ENCODE peak calls at places on chromosomes 3 and 15, in five cellular contexts. One of them, this sample, is unnamed.

GRCh38 chr15:74983725-74984231 is 11.6 kb upstream of the SCAMP5 start:
- DNase-seq in transverse colon: no peak
- DNase-seq in neural progenitor cell: no peak
- DNase-seq in K562: no peak
- DNase-seq in GM23338: no peak
- DNase-seq in this sample: no peak

GRCh38 chr3:129934234-129935123 is 40.0 kb upstream of the TRH start:
- DNase-seq in GM23338: peak; percentile 68
- DNase-seq in K562: peak; percentile 48
- DNase-seq in transverse colon: no peak
- DNase-seq in neural progenitor cell: peak; percentile 65
- DNase-seq in this sample: peak; percentile 61

GRCh38 chr15:73930371-73930770 is 4.1 kb downstream of the LOXL1 start:
- DNase-seq in neural progenitor cell: no peak
- DNase-seq in transverse colon: no peak
- DNase-seq in GM23338: no peak
- DNase-seq in K562: no peak
- DNase-seq in this sample: no peak

GRCh38 chr3:100072328-100073048 is 41.8 kb downstream of the FILIP1L start:
- DNase-seq in K562: no peak
- DNase-seq in GM23338: no peak
- DNase-seq in transverse colon: no peak
- DNase-seq in neural progenitor cell: no peak
- DNase-seq in this sample: no peak

GRCh38 chr15:77533986-77534385 is 98.7 kb downstream of the LINGO1 start:
- DNase-seq in GM23338: peak; percentile 36
- DNase-seq in neural progenitor cell: no peak
- DNase-seq in transverse colon: no peak
- DNase-seq in K562: no peak
- DNase-seq in this sample: no peak

GRCh38 chr3:120846073-120846472 is 61.9 kb upstream of the STXBP5L start:
- DNase-seq in K562: no peak
- DNase-seq in neural progenitor cell: peak; percentile 75
- DNase-seq in transverse colon: no peak
- DNase-seq in GM23338: peak; percentile 79
- DNase-seq in this sample: no peak

GRCh38 chr3:128407247-128407646 is 59.4 kb downstream of the DNAJB8 start:
- DNase-seq in neural progenitor cell: no peak
- DNase-seq in transverse colon: no peak
- DNase-seq in K562: no peak
- DNase-seq in GM23338: no peak
- DNase-seq in this sample: no peak

GRCh38 chr3:70982700-70983140 is 600.8 kb downstream of the FOXP1 start:
- DNase-seq in neural progenitor cell: peak; percentile 52
- DNase-seq in transverse colon: no peak
- DNase-seq in K562: no peak
- DNase-seq in GM23338: peak; percentile 54
- DNase-seq in this sample: no peak

GRCh38 chr3:48952510-48953118 is 34.0 kb downstream of the ARIH2 start:
- DNase-seq in neural progenitor cell: peak; percentile 50
- DNase-seq in GM23338: peak; percentile 85
- DNase-seq in transverse colon: peak; percentile 70
- DNase-seq in K562: peak; percentile 30
- DNase-seq in this sample: peak; percentile 24

GRCh38 chr15:43441316-43441715 is 51.6 kb downstream of the TP53BP1 start:
- DNase-seq in neural progenitor cell: no peak
- DNase-seq in GM23338: no peak
- DNase-seq in K562: peak; percentile 23
- DNase-seq in transverse colon: no peak
- DNase-seq in this sample: no peak

GRCh38 chr15:52093539-52094502 is 18.8 kb downstream of the BCL2L10 start:
- DNase-seq in GM23338: no peak
- DNase-seq in transverse colon: no peak
- DNase-seq in neural progenitor cell: no peak
- DNase-seq in K562: no peak
- DNase-seq in this sample: no peak

DNA sequence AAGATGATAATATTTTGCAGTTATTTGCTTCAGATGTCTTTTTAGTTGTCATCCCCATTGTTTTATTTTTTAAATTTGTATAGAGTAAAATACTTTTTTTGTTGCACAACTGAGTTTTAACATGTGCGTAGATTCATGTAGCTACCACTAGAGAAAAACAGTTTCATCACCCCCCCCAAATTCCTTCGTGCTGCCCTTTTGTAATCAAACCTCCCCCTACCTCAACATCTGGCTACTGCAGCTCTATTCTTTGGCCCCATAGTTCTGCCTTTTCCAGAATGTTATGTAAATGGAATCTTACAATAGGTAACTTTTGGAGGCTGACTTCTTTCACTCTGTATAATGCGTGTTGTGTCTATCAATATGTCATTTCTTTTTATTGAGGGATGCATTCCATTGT is 232.0 kb upstream of the RASGRP1 start:
- DNase-seq in K562: no peak
- DNase-seq in GM23338: peak; percentile 58
- DNase-seq in neural progenitor cell: no peak
- DNase-seq in transverse colon: no peak
- DNase-seq in this sample: no peak
- TF ChIP-seq CTCF in K562: no peak
- TF ChIP-seq CTCF in GM23338: no peak
- TF ChIP-seq CTCF in neural progenitor cell: no peak
- TF ChIP-seq CTCF in transverse colon: no peak
- TF ChIP-seq CTCF in this sample: no peak

GRCh38 chr3:47611577-47611976 is 32.9 kb upstream of the CSPG5 start:
- DNase-seq in neural progenitor cell: no peak
- DNase-seq in K562: no peak
- DNase-seq in GM23338: no peak
- DNase-seq in transverse colon: no peak
- DNase-seq in this sample: no peak
- H3K36me3 ChIP-seq in neural progenitor cell: peaks cover 26% of the 10 kb centered on the region
- H3K36me3 ChIP-seq in K562: peaks cover 90% of the 10 kb centered on the region
- H3K36me3 ChIP-seq in GM23338: peaks cover 55% of the 10 kb centered on the region
- H3K36me3 ChIP-seq in transverse colon: peaks cover 7% of the 10 kb centered on the region
- H3K36me3 ChIP-seq in this sample: no peaks in the 10 kb centered on the region

GRCh38 chr3:61169621-61170251 is 81.5 kb downstream of the FHIT start:
- DNase-seq in GM23338: no peak
- DNase-seq in neural progenitor cell: no peak
- DNase-seq in transverse colon: no peak
- DNase-seq in K562: no peak
- DNase-seq in this sample: no peak

GRCh38 chr3:61177450-61177849 is 73.8 kb downstream of the FHIT start:
- DNase-seq in GM23338: no peak
- DNase-seq in transverse colon: no peak
- DNase-seq in K562: no peak
- DNase-seq in neural progenitor cell: no peak
- DNase-seq in this sample: no peak

GRCh38 chr3:61173685-61174084 is 77.6 kb downstream of the FHIT start:
- DNase-seq in transverse colon: no peak
- DNase-seq in neural progenitor cell: no peak
- DNase-seq in GM23338: no peak
- DNase-seq in K562: peak; percentile 8
- DNase-seq in this sample: no peak

GRCh38 chr3:61168286-61168685 is 83.0 kb downstream of the FHIT start:
- DNase-seq in K562: no peak
- DNase-seq in GM23338: peak; percentile 9
- DNase-seq in transverse colon: no peak
- DNase-seq in neural progenitor cell: no peak
- DNase-seq in this sample: no peak

GRCh38 chr3:61172684-61173083 is 78.6 kb downstream of the FHIT start:
- DNase-seq in transverse colon: no peak
- DNase-seq in GM23338: peak; percentile 79
- DNase-seq in K562: no peak
- DNase-seq in neural progenitor cell: peak; percentile 62
- DNase-seq in this sample: no peak
- TF ChIP-seq CTCF in transverse colon: no peak
- TF ChIP-seq CTCF in GM23338: peak; percentile 64
- TF ChIP-seq CTCF in K562: peak; percentile 2
- TF ChIP-seq CTCF in neural progenitor cell: peak; percentile 62
- TF ChIP-seq CTCF in this sample: no peak

GRCh38 chr15:59210186-59210585 is 3.5 kb downstream of the LDHAL6B start:
- DNase-seq in transverse colon: no peak
- DNase-seq in neural progenitor cell: no peak
- DNase-seq in GM23338: no peak
- DNase-seq in K562: no peak
- DNase-seq in this sample: no peak

GRCh38 chr15:59205839-59206622 is 612 bp upstream of the LDHAL6B start:
- DNase-seq in neural progenitor cell: no peak
- DNase-seq in K562: no peak
- DNase-seq in GM23338: no peak
- DNase-seq in transverse colon: no peak
- DNase-seq in this sample: no peak

GRCh38 chr15:59206623-59207183 is at the start of gene LDHAL6B:
- DNase-seq in K562: peak; percentile 4
- DNase-seq in transverse colon: no peak
- DNase-seq in GM23338: no peak
- DNase-seq in neural progenitor cell: no peak
- DNase-seq in this sample: peak; percentile 63

GRCh38 chr15:59203572-59203971 is 3.1 kb upstream of the LDHAL6B start:
- DNase-seq in transverse colon: no peak
- DNase-seq in GM23338: no peak
- DNase-seq in K562: no peak
- DNase-seq in neural progenitor cell: no peak
- DNase-seq in this sample: no peak

GRCh38 chr15:59208850-59209249 is 2.2 kb downstream of the LDHAL6B start:
- DNase-seq in K562: no peak
- DNase-seq in transverse colon: no peak
- DNase-seq in GM23338: no peak
- DNase-seq in neural progenitor cell: no peak
- DNase-seq in this sample: no peak
- H3K36me3 ChIP-seq in K562: no peaks in the 10 kb centered on the region
- H3K36me3 ChIP-seq in transverse colon: peaks cover 32% of the 10 kb centered on the region
- H3K36me3 ChIP-seq in GM23338: peaks cover 19% of the 10 kb centered on the region
- H3K36me3 ChIP-seq in neural progenitor cell: no peaks in the 10 kb centered on the region
- H3K36me3 ChIP-seq in this sample: no peaks in the 10 kb centered on the region

DNA sequence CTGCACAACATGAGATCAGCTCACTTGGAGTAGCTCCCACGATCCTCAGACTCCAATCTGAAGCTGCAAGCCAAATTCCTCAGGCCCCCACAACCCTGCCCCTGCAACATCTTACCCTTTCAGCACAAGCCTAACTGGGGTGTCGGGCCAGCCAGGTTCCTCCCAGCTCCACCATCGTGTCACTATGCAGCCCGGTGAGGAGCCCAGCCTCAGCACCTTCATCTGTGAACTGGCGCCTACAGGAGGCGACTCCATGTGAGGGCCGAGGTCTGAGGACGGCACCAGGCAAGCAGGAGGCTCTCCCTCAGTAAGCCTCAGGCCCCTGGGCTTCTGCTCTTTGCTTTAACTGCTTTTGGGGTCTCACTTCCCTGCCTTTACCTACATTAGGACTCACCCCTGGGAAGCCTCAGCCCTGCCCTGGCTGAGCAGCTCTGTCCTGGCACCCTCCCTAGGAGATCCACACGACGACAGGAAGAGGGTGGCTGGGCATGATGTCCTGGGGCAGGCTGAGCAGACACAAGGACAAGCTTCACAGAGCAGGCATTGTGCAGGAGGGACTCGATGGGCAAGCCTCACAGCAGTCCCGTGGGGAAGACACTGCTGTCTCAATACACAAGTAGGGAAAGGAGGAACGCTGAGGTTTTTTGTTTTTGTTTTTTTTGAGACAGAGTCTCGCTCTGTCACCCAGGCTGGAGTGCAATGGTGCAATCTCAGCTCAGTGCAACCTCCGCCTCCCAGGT is 104.6 kb downstream of the ADAMTS17 start:
- DNase-seq in K562: no peak
- DNase-seq in neural progenitor cell: no peak
- DNase-seq in GM23338: no peak
- DNase-seq in transverse colon: no peak
- DNase-seq in this sample: no peak
- TF ChIP-seq CTCF in K562: no peak
- TF ChIP-seq CTCF in neural progenitor cell: no peak
- TF ChIP-seq CTCF in GM23338: no peak
- TF ChIP-seq CTCF in transverse colon: no peak
- TF ChIP-seq CTCF in this sample: no peak

DNA sequence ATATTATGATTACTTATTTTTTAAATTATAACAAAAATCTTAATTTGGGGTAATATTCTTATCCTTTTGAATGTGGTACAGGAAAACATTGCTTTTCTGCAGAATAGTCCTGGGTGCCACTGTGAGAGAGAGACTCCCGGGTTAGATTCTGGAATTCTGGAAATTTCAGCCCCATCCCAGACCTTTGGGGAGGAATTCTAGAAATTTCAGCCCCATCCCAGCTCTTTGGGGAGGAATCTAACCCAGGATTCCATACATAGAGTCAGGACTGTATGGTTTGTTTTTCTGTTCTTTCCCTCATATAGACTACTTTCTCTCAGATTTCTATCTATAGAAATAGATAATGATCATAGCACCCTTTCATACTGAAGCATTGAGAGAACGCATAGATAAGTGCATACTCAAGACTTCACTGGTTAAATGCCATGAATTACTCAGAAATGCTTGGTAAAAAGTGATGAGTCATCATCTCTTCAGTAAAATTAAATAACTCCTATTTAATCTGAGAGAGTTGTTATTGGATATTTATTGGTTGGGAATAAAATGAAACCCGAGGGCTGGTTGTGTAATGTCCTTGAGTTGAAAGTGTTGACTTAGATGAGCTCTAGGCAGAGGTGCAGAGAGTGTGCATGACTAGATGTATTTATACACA is 8.3 kb downstream of the EIF2AK4 start:
- DNase-seq in transverse colon: no peak
- DNase-seq in neural progenitor cell: no peak
- DNase-seq in K562: no peak
- DNase-seq in GM23338: peak; percentile 62
- DNase-seq in this sample: no peak
- H3K36me3 ChIP-seq in transverse colon: peaks cover 31% of the 10 kb centered on the region
- H3K36me3 ChIP-seq in neural progenitor cell: peaks cover 11% of the 10 kb centered on the region
- H3K36me3 ChIP-seq in K562: peaks cover 68% of the 10 kb centered on the region
- H3K36me3 ChIP-seq in GM23338: peaks cover 53% of the 10 kb centered on the region
- H3K36me3 ChIP-seq in this sample: peaks cover 4% of the 10 kb centered on the region

DNA sequence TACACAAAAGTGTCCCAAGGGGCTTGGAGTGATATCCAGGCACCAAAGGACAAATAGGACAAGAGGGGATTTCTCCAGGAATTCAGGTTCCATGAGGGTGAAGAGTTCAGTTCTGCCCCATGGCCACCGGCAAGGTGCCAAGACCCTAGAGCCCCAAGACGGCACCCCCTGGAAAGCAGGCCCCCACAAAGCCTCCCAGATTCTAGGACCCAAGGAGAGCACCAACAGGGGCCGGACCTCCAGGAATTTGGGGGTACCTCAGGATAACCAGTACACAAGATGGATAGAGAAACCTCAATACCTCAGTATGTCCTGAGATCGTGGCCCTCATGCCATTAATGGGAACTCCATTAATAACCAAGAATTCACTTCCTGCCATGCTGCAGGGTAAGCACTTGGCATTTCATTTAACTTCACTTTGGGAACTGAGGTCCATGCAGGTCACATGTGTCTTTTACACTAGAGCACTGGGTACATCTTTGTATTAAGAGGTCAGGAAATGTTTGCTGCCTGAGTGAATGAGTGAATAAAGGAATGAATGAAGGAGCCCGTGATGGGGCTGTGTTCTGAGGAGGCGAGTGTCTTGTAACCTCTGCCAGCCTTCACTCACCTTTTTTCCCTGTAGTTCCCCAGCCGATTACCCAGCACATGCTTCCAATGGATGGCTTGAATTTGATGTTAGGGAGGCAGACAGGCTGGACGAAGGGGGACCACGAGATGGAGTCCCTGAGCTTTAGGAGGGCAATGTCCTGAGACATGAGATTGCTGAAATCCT is 15.5 kb upstream of the PRSS50 start:
- DNase-seq in GM23338: no peak
- DNase-seq in neural progenitor cell: no peak
- DNase-seq in transverse colon: no peak
- DNase-seq in K562: peak; percentile 24
- DNase-seq in this sample: no peak
- TF ChIP-seq CTCF in GM23338: peak; percentile 41
- TF ChIP-seq CTCF in neural progenitor cell: no peak
- TF ChIP-seq CTCF in transverse colon: no peak
- TF ChIP-seq CTCF in K562: peak; percentile 62
- TF ChIP-seq CTCF in this sample: no peak